ENCODE peak calls at places on chromosome 4, in four cellular contexts. K is K562, X is HL-60, F is GM12878. M is an unnamed sample.

GRCh38 chr4:81724925-81725329 is 253.2 kb upstream of the RASGEF1B start:
- DNase-seq in K (no peak), X (no peak), F (peak; percentile 3), M (no peak)

GRCh38 chr4:177339794-177340374 is 30.2 kb downstream of the NEIL3 start:
- DNase-seq in K (no peak), X (peak; percentile 20), F (peak; percentile 4), M (no peak)

GRCh38 chr4:102157984-102158383 is 187.3 kb downstream of the SLC39A8 start:
- DNase-seq in K (no peak), X (no peak), F (no peak), M (no peak)

GRCh38 chr4:169136330-169136729 is 126.3 kb upstream of the CBR4 start:
- DNase-seq in K (no peak), X (no peak), F (no peak), M (no peak)

GRCh38 chr4:26736621-26737020 is 124.0 kb upstream of the STIM2 start:
- DNase-seq in K (peak; percentile 7), X (no peak), F (no peak), M (no peak)

GRCh38 chr4:119233750-119234149 is 21.2 kb downstream of the USP53 start:
- DNase-seq in K (no peak), X (peak; percentile 14), F (no peak), M (no peak)

GRCh38 chr4:161393614-161394013 is 770.2 kb downstream of the FSTL5 start:
- DNase-seq in K (no peak), X (no peak), F (no peak), M (no peak)

GRCh38 chr4:137124278-137124932 is 407.9 kb downstream of the PCDH18 start:
- DNase-seq in K (no peak), X (peak; percentile 3), F (peak; percentile 1), M (no peak)

GRCh38 chr4:128782076-128782715 is 27.3 kb upstream of the JADE1 start:
- DNase-seq in K (no peak), X (no peak), F (no peak), M (no peak)

GRCh38 chr4:149549911-149550310 is 265.7 kb downstream of the IQCM start:
- DNase-seq in K (no peak), X (no peak), F (no peak), M (no peak)

GRCh38 chr4:108160741-108161352 is 7.9 kb downstream of the LEF1 start:
- DNase-seq in K (no peak), X (no peak), F (no peak), M (no peak)

GRCh38 chr4:148059617-148060180 is 327.8 kb downstream of the ARHGAP10 start:
- DNase-seq in K (no peak), X (no peak), F (peak; percentile 46), M (no peak)

GRCh38 chr4:24382381-24382780 is 202.0 kb downstream of the DHX15 start:
- DNase-seq in K (no peak), X (no peak), F (no peak), M (no peak)

GRCh38 chr4:168907119-168907698 is 102.8 kb downstream of the CBR4 start:
- DNase-seq in K (no peak), X (no peak), F (no peak), M (no peak)

GRCh38 chr4:149791836-149792235 is 23.8 kb downstream of the IQCM start:
- DNase-seq in K (no peak), X (no peak), F (no peak), M (no peak)

GRCh38 chr4:16150716-16151115 is 66.9 kb upstream of the PROM1 start:
- DNase-seq in K (no peak), X (no peak), F (no peak), M (no peak)

GRCh38 chr4:177611974-177612664 is 169.9 kb upstream of the AGA start:
- DNase-seq in K (no peak), X (no peak), F (no peak), M (no peak)

GRCh38 chr4:136713140-136713539 is 819.2 kb downstream of the PCDH18 start:
- DNase-seq in K (no peak), X (no peak), F (no peak), M (no peak)

GRCh38 chr4:184294734-184295133 is 77.1 kb upstream of the ENPP6 start:
- DNase-seq in K (no peak), X (no peak), F (no peak), M (no peak)

GRCh38 chr4:11367371-11367770 is 61.3 kb downstream of the HS3ST1 start:
- DNase-seq in K (no peak), X (no peak), F (no peak), M (no peak)

GRCh38 chr4:31291238-31291637 is 571.1 kb downstream of the PCDH7 start:
- DNase-seq in K (no peak), X (no peak), F (peak; percentile 9), M (no peak)

GRCh38 chr4:173182403-173182802 is 13.8 kb downstream of the GALNT7 start:
- DNase-seq in K (no peak), X (no peak), F (no peak), M (no peak)

DNA sequence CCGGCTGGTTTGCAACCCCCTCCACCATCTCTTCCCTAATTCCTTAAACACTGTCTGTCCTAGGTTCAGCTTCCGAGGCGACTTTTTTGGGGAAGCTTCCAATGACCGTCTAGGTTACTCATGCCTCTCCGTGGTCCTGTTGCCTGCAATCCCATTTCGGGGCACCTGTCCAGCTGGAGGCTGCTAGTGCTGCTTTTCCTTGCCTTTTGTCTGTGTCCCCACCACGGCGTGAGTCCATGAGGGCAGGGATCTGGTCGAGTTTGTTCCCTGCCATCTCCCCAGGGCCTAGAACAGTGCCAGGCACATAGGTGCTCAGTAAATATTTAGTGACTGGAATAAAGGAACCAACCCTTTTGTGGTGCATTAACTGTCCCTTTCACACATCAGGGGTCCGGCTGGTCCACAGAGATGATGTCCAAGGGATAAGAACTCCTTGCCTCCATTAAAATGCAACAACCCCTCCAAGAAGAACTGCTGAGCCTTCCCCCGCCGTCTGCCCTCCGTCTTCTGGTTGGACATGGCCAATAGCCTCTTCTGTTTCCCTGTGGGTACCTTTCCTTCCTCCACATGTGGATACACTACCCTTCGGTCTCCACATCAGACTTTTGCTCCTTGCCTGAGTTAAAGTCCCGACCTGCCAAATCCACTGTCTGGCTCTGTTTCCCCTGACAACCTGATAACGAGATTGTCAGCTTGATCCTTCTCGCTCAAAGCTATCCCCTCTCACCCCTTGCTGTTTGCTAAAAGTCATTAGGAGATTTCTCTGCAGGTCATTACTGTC is 5.6 kb upstream of the SORCS2 start:
- DNase-seq in K (no peak), X (no peak), F (no peak), M (no peak)
- TF ChIP-seq SPI1 in K (no peak), X (no peak), F (no peak), M (no peak)

DNA sequence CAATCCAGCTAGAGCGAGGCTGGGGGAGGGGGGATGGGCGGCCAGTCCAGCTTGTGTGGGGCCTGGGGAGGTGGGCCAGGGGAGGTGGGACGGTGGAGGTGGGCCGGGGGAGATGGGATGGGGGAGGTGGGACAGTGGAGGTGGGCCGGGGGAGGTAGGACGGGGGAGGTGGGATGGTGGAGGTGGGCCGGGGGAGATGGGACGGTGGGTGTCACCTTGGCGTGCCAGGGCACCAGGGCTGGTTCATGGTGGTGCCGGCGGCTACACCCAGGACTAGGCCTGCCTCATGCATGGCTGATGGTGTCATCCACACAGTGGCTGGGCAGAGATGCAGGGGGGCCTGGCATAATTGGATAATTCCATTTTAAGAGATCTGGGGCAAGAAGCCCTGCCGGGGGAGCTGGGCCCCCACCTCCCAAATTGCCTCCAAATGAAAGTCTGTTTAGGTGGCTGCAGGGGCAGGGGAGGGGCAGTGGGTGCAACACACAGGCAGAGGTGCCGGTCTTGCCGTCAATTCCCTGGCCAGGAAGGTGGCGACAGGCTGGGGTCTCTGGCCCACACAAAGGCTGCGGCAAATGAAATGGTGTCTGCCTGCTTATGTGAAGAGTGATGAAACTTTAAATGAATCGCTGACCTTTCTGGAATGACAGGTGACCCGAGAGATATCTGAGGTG is 82.1 kb downstream of the FAM53A start:
- DNase-seq in K (no peak), X (no peak), F (no peak), M (no peak)
- TF ChIP-seq SPI1 in K (no peak), X (no peak), F (no peak), M (no peak)

GRCh38 chr4:4432341-4433125 is 45.6 kb downstream of the NSG1 start:
- DNase-seq in K (no peak), X (no peak), F (no peak), M (no peak)
- TF ChIP-seq SPI1 in K (no peak), X (no peak), F (no peak), M (no peak)

DNA sequence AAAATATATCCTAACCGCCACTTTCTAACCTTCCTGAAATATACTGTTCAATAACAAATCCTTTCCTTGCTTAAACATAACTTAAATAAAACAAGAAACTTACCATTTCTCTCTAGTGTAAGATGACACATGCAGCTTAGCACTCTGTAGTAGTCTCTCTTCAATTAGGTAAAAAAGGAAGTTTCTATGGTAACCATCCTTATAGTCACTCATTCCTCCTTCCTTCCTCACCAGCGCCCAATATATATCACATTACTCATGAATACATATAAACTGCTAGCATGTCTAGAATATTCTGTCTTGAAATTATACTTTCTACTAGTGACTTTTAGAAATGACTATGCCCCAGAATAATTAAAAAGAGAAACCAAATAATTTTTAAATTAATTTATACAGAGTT is 112.2 kb downstream of the SNCA start:
- DNase-seq in K (no peak), X (no peak), F (no peak), M (no peak)
- TF ChIP-seq SPI1 in K (no peak), X (no peak), F (no peak), M (no peak)

GRCh38 chr4:185833055-185833598 is 21.1 kb upstream of the SORBS2 start:
- DNase-seq in K (no peak), X (no peak), F (no peak), M (no peak)
- TF ChIP-seq SPI1 in K (no peak), X (no peak), F (no peak), M (no peak)

GRCh38 chr4:156100651-156101050 is 147.0 kb upstream of the CTSO start:
- DNase-seq in K (no peak), X (no peak), F (no peak), M (no peak)

GRCh38 chr4:156103306-156103705 is 149.6 kb upstream of the CTSO start:
- DNase-seq in K (no peak), X (no peak), F (no peak), M (no peak)

GRCh38 chr4:156098846-156099245 is 145.2 kb upstream of the CTSO start:
- DNase-seq in K (no peak), X (no peak), F (no peak), M (no peak)

GRCh38 chr4:156101571-156101970 is 147.9 kb upstream of the CTSO start:
- DNase-seq in K (no peak), X (no peak), F (no peak), M (no peak)

DNA sequence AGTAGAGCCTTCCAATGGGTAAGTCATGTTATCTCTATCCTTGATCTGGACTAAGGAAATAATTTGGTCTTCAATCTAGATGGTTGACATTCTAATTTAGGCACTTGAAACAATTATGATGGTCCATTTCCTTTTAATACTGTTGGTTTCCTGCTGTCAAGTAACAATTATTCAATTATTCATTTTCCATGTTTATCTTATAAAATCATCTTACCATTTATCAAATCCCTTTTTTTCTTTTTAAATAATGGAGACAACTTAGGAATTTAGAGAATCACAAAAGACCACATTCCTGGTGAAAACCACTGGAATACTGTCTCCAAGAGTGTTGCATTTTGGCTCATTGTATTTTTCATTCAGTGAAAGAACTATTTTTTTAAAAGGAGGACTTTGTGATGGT is 148.7 kb upstream of the CTSO start:
- DNase-seq in K (no peak), X (no peak), F (no peak), M (no peak)
- TF ChIP-seq SPI1 in K (no peak), X (no peak), F (no peak), M (no peak)

M was measured in GM12891.